ENCODE peak calls at places on chromosomes 13 and 19, in four cellular contexts. One of them, this sample, is unnamed.

GRCh38 chr13:22227895-22228294 is 557.0 kb downstream of the FGF9 start:
- DNase-seq in lower lobe of right lung: no peak
- DNase-seq in endothelial cell of umbilical vein: no peak
- DNase-seq in CD8-positive, alpha-beta memory T cell: no peak
- DNase-seq in this sample: no peak

GRCh38 chr13:65808061-65808460 is 1422.1 kb downstream of the PCDH9 start:
- DNase-seq in lower lobe of right lung: no peak
- DNase-seq in endothelial cell of umbilical vein: no peak
- DNase-seq in CD8-positive, alpha-beta memory T cell: no peak
- DNase-seq in this sample: no peak

GRCh38 chr19:54684537-54684936 is 21.8 kb downstream of the LILRB4 start:
- DNase-seq in lower lobe of right lung: no peak
- DNase-seq in endothelial cell of umbilical vein: no peak
- DNase-seq in CD8-positive, alpha-beta memory T cell: no peak
- DNase-seq in this sample: no peak

GRCh38 chr19:31154021-31154420 is 195.2 kb downstream of the TSHZ3 start:
- DNase-seq in lower lobe of right lung: no peak
- DNase-seq in endothelial cell of umbilical vein: no peak
- DNase-seq in CD8-positive, alpha-beta memory T cell: no peak
- DNase-seq in this sample: peak

GRCh38 chr19:29928831-29929230 is 13.2 kb upstream of the URI1 start:
- DNase-seq in lower lobe of right lung: no peak
- DNase-seq in endothelial cell of umbilical vein: no peak
- DNase-seq in CD8-positive, alpha-beta memory T cell: no peak
- DNase-seq in this sample: no peak

GRCh38 chr19:44694184-44694579 is 4.8 kb upstream of the CEACAM16 start:
- DNase-seq in lower lobe of right lung: no peak
- DNase-seq in endothelial cell of umbilical vein: no peak
- DNase-seq in CD8-positive, alpha-beta memory T cell: no peak
- DNase-seq in this sample: no peak

GRCh38 chr19:38264486-38265212 is at the start of gene SPINT2:
- DNase-seq in lower lobe of right lung: peak
- DNase-seq in endothelial cell of umbilical vein: no peak
- DNase-seq in CD8-positive, alpha-beta memory T cell: peak
- DNase-seq in this sample: no peak

GRCh38 chr13:89932902-89933301 is 1414.6 kb upstream of the MIR17HG start:
- DNase-seq in lower lobe of right lung: no peak
- DNase-seq in endothelial cell of umbilical vein: no peak
- DNase-seq in CD8-positive, alpha-beta memory T cell: no peak
- DNase-seq in this sample: no peak

GRCh38 chr13:107712145-107712544 is 503.2 kb downstream of the LIG4 start:
- DNase-seq in lower lobe of right lung: no peak
- DNase-seq in endothelial cell of umbilical vein: no peak
- DNase-seq in CD8-positive, alpha-beta memory T cell: no peak
- DNase-seq in this sample: no peak

GRCh38 chr13:88086577-88086976 is 415.4 kb downstream of the SLITRK5 start:
- DNase-seq in lower lobe of right lung: no peak
- DNase-seq in endothelial cell of umbilical vein: no peak
- DNase-seq in CD8-positive, alpha-beta memory T cell: no peak
- DNase-seq in this sample: peak

GRCh38 chr19:31232220-31232619 is 117.0 kb downstream of the TSHZ3 start:
- DNase-seq in lower lobe of right lung: no peak
- DNase-seq in endothelial cell of umbilical vein: no peak
- DNase-seq in CD8-positive, alpha-beta memory T cell: no peak
- DNase-seq in this sample: no peak

GRCh38 chr19:50661675-50662441 is 12.6 kb downstream of the C19orf81 start:
- DNase-seq in lower lobe of right lung: no peak
- DNase-seq in endothelial cell of umbilical vein: no peak
- DNase-seq in CD8-positive, alpha-beta memory T cell: no peak
- DNase-seq in this sample: no peak

GRCh38 chr19:962683-963385 is 21.3 kb upstream of the WDR18 start:
- DNase-seq in lower lobe of right lung: no peak
- DNase-seq in endothelial cell of umbilical vein: no peak
- DNase-seq in CD8-positive, alpha-beta memory T cell: no peak
- DNase-seq in this sample: no peak

GRCh38 chr13:27822873-27823311 is 30.6 kb downstream of the GSX1 start:
- DNase-seq in lower lobe of right lung: no peak
- DNase-seq in endothelial cell of umbilical vein: peak
- DNase-seq in CD8-positive, alpha-beta memory T cell: no peak
- DNase-seq in this sample: no peak

GRCh38 chr13:110132178-110132975 is 174.6 kb downstream of the COL4A1 start:
- DNase-seq in lower lobe of right lung: no peak
- DNase-seq in endothelial cell of umbilical vein: no peak
- DNase-seq in CD8-positive, alpha-beta memory T cell: no peak
- DNase-seq in this sample: no peak

GRCh38 chr13:37488682-37489081 is 109.9 kb downstream of the POSTN start:
- DNase-seq in lower lobe of right lung: no peak
- DNase-seq in endothelial cell of umbilical vein: no peak
- DNase-seq in CD8-positive, alpha-beta memory T cell: no peak
- DNase-seq in this sample: no peak

GRCh38 chr19:51701468-51702100 is 8.5 kb downstream of the SPACA6 start:
- DNase-seq in lower lobe of right lung: no peak
- DNase-seq in endothelial cell of umbilical vein: no peak
- DNase-seq in CD8-positive, alpha-beta memory T cell: no peak
- DNase-seq in this sample: no peak

GRCh38 chr19:51703655-51704515 is 10.8 kb downstream of the SPACA6 start:
- DNase-seq in lower lobe of right lung: peak
- DNase-seq in endothelial cell of umbilical vein: peak
- DNase-seq in CD8-positive, alpha-beta memory T cell: peak
- DNase-seq in this sample: no peak

GRCh38 chr19:51702754-51703654 is 9.9 kb downstream of the SPACA6 start:
- DNase-seq in lower lobe of right lung: peak
- DNase-seq in endothelial cell of umbilical vein: peak
- DNase-seq in CD8-positive, alpha-beta memory T cell: peak
- DNase-seq in this sample: no peak

GRCh38 chr19:51704601-51705000 is 11.5 kb downstream of the SPACA6 start:
- DNase-seq in lower lobe of right lung: no peak
- DNase-seq in endothelial cell of umbilical vein: no peak
- DNase-seq in CD8-positive, alpha-beta memory T cell: no peak
- DNase-seq in this sample: no peak

GRCh38 chr19:51702103-51702753 is 9.1 kb downstream of the SPACA6 start:
- DNase-seq in lower lobe of right lung: peak
- DNase-seq in endothelial cell of umbilical vein: peak
- DNase-seq in CD8-positive, alpha-beta memory T cell: peak
- DNase-seq in this sample: no peak
- H3K27ac ChIP-seq in lower lobe of right lung: peak
- H3K27ac ChIP-seq in endothelial cell of umbilical vein: no peak
- H3K27ac ChIP-seq in CD8-positive, alpha-beta memory T cell: no peak
- H3K27ac ChIP-seq in this sample: peak

GRCh38 chr13:79867248-79867647 is 386.3 kb downstream of the NDFIP2 start:
- DNase-seq in lower lobe of right lung: no peak
- DNase-seq in endothelial cell of umbilical vein: no peak
- DNase-seq in CD8-positive, alpha-beta memory T cell: no peak
- DNase-seq in this sample: no peak

GRCh38 chr13:79870766-79871165 is 389.8 kb downstream of the NDFIP2 start:
- DNase-seq in lower lobe of right lung: no peak
- DNase-seq in endothelial cell of umbilical vein: peak
- DNase-seq in CD8-positive, alpha-beta memory T cell: no peak
- DNase-seq in this sample: no peak

GRCh38 chr13:79869326-79869725 is 388.4 kb downstream of the NDFIP2 start:
- DNase-seq in lower lobe of right lung: no peak
- DNase-seq in endothelial cell of umbilical vein: peak
- DNase-seq in CD8-positive, alpha-beta memory T cell: no peak
- DNase-seq in this sample: no peak

GRCh38 chr13:79871594-79871993 is 390.6 kb downstream of the NDFIP2 start:
- DNase-seq in lower lobe of right lung: no peak
- DNase-seq in endothelial cell of umbilical vein: no peak
- DNase-seq in CD8-positive, alpha-beta memory T cell: no peak
- DNase-seq in this sample: no peak

GRCh38 chr13:79870123-79870522 is 389.2 kb downstream of the NDFIP2 start:
- DNase-seq in lower lobe of right lung: no peak
- DNase-seq in endothelial cell of umbilical vein: peak
- DNase-seq in CD8-positive, alpha-beta memory T cell: no peak
- DNase-seq in this sample: no peak
- H3K27ac ChIP-seq in lower lobe of right lung: no peak
- H3K27ac ChIP-seq in endothelial cell of umbilical vein: no peak
- H3K27ac ChIP-seq in CD8-positive, alpha-beta memory T cell: no peak
- H3K27ac ChIP-seq in this sample: peak

DNA sequence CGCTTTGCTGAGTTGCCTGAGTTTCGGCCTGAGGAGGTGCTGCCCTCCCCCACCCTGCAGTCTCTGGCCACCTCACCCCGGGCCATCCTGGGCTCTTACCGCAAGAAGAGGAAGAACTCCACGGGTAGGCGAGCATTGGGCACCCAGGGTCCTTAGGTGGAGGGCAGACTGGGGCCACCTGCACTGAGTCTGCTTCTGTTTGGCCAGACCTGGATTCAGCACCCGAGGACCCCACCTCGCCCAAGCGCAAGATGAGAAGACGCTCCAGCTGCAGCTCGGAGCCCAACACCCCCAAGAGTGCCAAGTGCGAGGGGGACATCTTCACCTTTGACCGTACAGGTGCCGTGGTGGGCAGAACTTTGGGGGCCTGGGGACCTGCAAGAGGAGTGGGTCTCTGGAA is 8.0 kb upstream of the PRR19 start:
- DNase-seq in lower lobe of right lung: no peak
- DNase-seq in endothelial cell of umbilical vein: no peak
- DNase-seq in CD8-positive, alpha-beta memory T cell: no peak
- DNase-seq in this sample: no peak
- H3K27ac ChIP-seq in lower lobe of right lung: no peak
- H3K27ac ChIP-seq in endothelial cell of umbilical vein: no peak
- H3K27ac ChIP-seq in CD8-positive, alpha-beta memory T cell: no peak
- H3K27ac ChIP-seq in this sample: no peak

GRCh38 chr19:56144396-56144795 is 3.3 kb downstream of the ZNF444 start:
- DNase-seq in lower lobe of right lung: no peak
- DNase-seq in endothelial cell of umbilical vein: no peak
- DNase-seq in CD8-positive, alpha-beta memory T cell: no peak
- DNase-seq in this sample: no peak
- H3K27ac ChIP-seq in lower lobe of right lung: peak
- H3K27ac ChIP-seq in endothelial cell of umbilical vein: no peak
- H3K27ac ChIP-seq in CD8-positive, alpha-beta memory T cell: no peak
- H3K27ac ChIP-seq in this sample: no peak

GRCh38 chr13:46468570-46468969 is 81.5 kb upstream of the RUBCNL start:
- DNase-seq in lower lobe of right lung: no peak
- DNase-seq in endothelial cell of umbilical vein: no peak
- DNase-seq in CD8-positive, alpha-beta memory T cell: no peak
- DNase-seq in this sample: no peak
- H3K27ac ChIP-seq in lower lobe of right lung: no peak
- H3K27ac ChIP-seq in endothelial cell of umbilical vein: no peak
- H3K27ac ChIP-seq in CD8-positive, alpha-beta memory T cell: no peak
- H3K27ac ChIP-seq in this sample: no peak

DNA sequence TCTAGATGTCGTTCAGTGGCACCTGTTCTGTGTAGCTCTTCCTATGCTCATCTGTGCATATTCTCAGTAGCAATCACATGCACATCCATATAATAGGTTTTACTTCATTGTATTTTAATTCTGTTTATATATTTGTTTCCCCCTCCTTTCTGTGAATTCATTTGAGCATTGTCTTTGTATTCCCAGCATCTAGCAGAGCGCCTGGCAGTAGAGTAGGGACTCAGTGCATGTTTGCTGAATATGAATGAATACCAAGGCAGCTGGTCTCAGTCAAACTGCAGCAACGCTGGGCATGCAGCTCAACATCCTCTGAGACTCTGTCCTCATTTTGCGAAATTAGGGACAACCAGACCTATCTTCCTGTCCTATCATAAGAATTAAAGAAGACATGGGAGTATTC is 330.1 kb downstream of the SPRY2 start:
- DNase-seq in lower lobe of right lung: no peak
- DNase-seq in endothelial cell of umbilical vein: no peak
- DNase-seq in CD8-positive, alpha-beta memory T cell: no peak
- DNase-seq in this sample: no peak
- H3K27ac ChIP-seq in lower lobe of right lung: no peak
- H3K27ac ChIP-seq in endothelial cell of umbilical vein: no peak
- H3K27ac ChIP-seq in CD8-positive, alpha-beta memory T cell: no peak
- H3K27ac ChIP-seq in this sample: no peak

DNA sequence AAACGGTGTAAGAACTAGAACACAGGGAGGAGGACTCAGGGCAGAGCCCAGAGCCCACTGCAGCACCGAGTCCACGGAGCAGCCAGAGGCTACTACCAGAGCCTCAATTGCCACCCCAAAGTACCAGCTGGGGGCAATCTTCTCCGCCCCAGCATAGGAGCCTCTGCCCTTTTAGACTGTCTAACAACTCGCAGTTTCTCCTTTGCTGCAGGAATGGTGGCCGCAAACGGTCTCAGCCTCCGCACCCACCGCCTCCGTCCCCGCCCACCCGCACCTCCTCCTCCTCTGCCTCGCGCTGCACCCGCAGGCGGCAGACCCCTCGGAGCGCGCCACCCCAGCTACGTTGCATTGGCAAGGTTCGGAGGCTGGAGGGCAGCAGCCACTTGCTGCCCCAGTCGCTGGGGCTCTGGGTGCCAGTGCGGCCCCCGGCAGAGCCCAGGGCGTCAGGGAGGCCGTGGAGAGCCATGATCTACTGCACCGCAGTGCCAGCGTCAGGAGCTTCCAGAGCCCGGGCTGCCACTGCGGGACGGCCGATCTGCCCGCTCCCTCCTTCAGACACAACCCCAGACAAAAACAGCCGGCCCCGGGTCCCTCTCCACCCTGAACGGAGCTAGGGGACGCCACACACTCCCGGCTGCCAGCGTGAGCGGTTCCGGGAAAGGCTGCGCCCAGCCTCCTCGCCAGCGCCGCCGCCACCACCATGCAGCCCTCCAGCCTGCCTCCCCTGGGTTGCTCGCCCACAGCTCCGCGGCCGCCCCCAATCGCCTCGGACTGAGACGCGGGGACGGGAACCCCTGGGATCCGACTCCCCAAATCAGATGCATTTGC is 1.8 kb downstream of the FGF14 start:
- DNase-seq in lower lobe of right lung: peak
- DNase-seq in endothelial cell of umbilical vein: no peak
- DNase-seq in CD8-positive, alpha-beta memory T cell: no peak
- DNase-seq in this sample: no peak
- H3K27ac ChIP-seq in lower lobe of right lung: peak
- H3K27ac ChIP-seq in endothelial cell of umbilical vein: no peak
- H3K27ac ChIP-seq in CD8-positive, alpha-beta memory T cell: no peak
- H3K27ac ChIP-seq in this sample: no peak

DNA sequence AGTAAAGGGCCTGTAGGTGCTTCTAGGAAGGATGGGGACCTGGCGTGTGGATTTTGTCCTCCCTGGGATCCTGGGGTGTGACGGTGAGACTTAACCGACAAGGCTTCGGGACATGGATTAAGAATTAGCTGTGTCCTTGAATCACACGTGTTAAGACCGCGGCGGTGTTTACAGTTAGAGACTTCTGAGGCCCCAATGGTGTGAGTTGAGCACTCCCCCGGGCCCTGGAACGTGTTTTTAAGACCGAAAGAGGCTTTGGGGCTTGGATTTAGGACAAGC is 1.3 kb upstream of the SLC27A1 start:
- DNase-seq in lower lobe of right lung: no peak
- DNase-seq in endothelial cell of umbilical vein: no peak
- DNase-seq in CD8-positive, alpha-beta memory T cell: no peak
- DNase-seq in this sample: no peak
- H3K27ac ChIP-seq in lower lobe of right lung: peak
- H3K27ac ChIP-seq in endothelial cell of umbilical vein: no peak
- H3K27ac ChIP-seq in CD8-positive, alpha-beta memory T cell: peak
- H3K27ac ChIP-seq in this sample: peak

This sample was measured in epithelial cell of prostate.